ENCODE peak calls at places on chromosomes 5 and 9, in six cellular contexts. One of them, this sample, is unnamed.

GRCh38 chr5:125812631-125813030 is 610.6 kb upstream of the GRAMD2B start:
- DNase-seq in psoas muscle: no peak
- DNase-seq in brain microvascular endothelial cell: no peak
- DNase-seq in tibial nerve: no peak
- DNase-seq in Peyer's patch: no peak
- DNase-seq in ovary: no peak
- DNase-seq in this sample: no peak

GRCh38 chr5:107331312-107331711 is 339.4 kb downstream of the EFNA5 start:
- DNase-seq in tibial nerve: no peak
- DNase-seq in ovary: no peak
- DNase-seq in brain microvascular endothelial cell: no peak
- DNase-seq in psoas muscle: no peak
- DNase-seq in Peyer's patch: no peak
- DNase-seq in this sample: no peak

GRCh38 chr5:25955337-25955736 is 1083.0 kb downstream of the CDH9 start:
- DNase-seq in brain microvascular endothelial cell: no peak
- DNase-seq in psoas muscle: no peak
- DNase-seq in ovary: no peak
- DNase-seq in tibial nerve: no peak
- DNase-seq in Peyer's patch: no peak
- DNase-seq in this sample: no peak

GRCh38 chr5:112124788-112125187 is 294.3 kb downstream of the EPB41L4A start:
- DNase-seq in tibial nerve: no peak
- DNase-seq in brain microvascular endothelial cell: no peak
- DNase-seq in ovary: no peak
- DNase-seq in psoas muscle: no peak
- DNase-seq in Peyer's patch: no peak
- DNase-seq in this sample: no peak

GRCh38 chr5:66494437-66494836 is 101.8 kb upstream of the MAST4 start:
- DNase-seq in ovary: no peak
- DNase-seq in psoas muscle: no peak
- DNase-seq in Peyer's patch: no peak
- DNase-seq in tibial nerve: no peak
- DNase-seq in brain microvascular endothelial cell: no peak
- DNase-seq in this sample: no peak

GRCh38 chr5:177335701-177336065 is 15.8 kb downstream of the LMAN2 start:
- DNase-seq in tibial nerve: no peak
- DNase-seq in ovary: no peak
- DNase-seq in brain microvascular endothelial cell: no peak
- DNase-seq in Peyer's patch: peak; percentile 1
- DNase-seq in psoas muscle: no peak
- DNase-seq in this sample: no peak

GRCh38 chr5:149127394-149127955 is 13.8 kb upstream of the ABLIM3 start:
- DNase-seq in brain microvascular endothelial cell: no peak
- DNase-seq in psoas muscle: no peak
- DNase-seq in ovary: no peak
- DNase-seq in Peyer's patch: no peak
- DNase-seq in tibial nerve: no peak
- DNase-seq in this sample: no peak

GRCh38 chr5:170178814-170179213 is 54.0 kb upstream of the C5orf58 start:
- DNase-seq in Peyer's patch: no peak
- DNase-seq in tibial nerve: no peak
- DNase-seq in ovary: no peak
- DNase-seq in psoas muscle: no peak
- DNase-seq in brain microvascular endothelial cell: no peak
- DNase-seq in this sample: no peak

GRCh38 chr9:38026021-38026809 is 42.8 kb downstream of the SHB start:
- DNase-seq in ovary: peak; percentile 57
- DNase-seq in brain microvascular endothelial cell: peak; percentile 95
- DNase-seq in tibial nerve: no peak
- DNase-seq in Peyer's patch: no peak
- DNase-seq in psoas muscle: peak; percentile 58
- DNase-seq in this sample: peak; percentile 41

GRCh38 chr5:109852371-109853160 is 162.8 kb downstream of the MAN2A1 start:
- DNase-seq in ovary: no peak
- DNase-seq in Peyer's patch: no peak
- DNase-seq in psoas muscle: no peak
- DNase-seq in tibial nerve: no peak
- DNase-seq in brain microvascular endothelial cell: peak; percentile 32
- DNase-seq in this sample: no peak

GRCh38 chr9:133683494-133684460 is 47.6 kb downstream of the DBH start:
- DNase-seq in Peyer's patch: no peak
- DNase-seq in psoas muscle: peak; percentile 82
- DNase-seq in tibial nerve: no peak
- DNase-seq in ovary: no peak
- DNase-seq in brain microvascular endothelial cell: peak; percentile 40
- DNase-seq in this sample: no peak

GRCh38 chr5:32708949-32709348 is 2.2 kb upstream of the NPR3 start:
- DNase-seq in Peyer's patch: no peak
- DNase-seq in brain microvascular endothelial cell: no peak
- DNase-seq in ovary: no peak
- DNase-seq in tibial nerve: no peak
- DNase-seq in psoas muscle: no peak
- DNase-seq in this sample: no peak

GRCh38 chr5:4020386-4020785 is 424.8 kb downstream of the IRX1 start:
- DNase-seq in tibial nerve: no peak
- DNase-seq in ovary: no peak
- DNase-seq in Peyer's patch: no peak
- DNase-seq in brain microvascular endothelial cell: no peak
- DNase-seq in psoas muscle: no peak
- DNase-seq in this sample: no peak

GRCh38 chr5:91332267-91333044 is 50.7 kb downstream of the ARRDC3 start:
- DNase-seq in Peyer's patch: no peak
- DNase-seq in tibial nerve: no peak
- DNase-seq in psoas muscle: no peak
- DNase-seq in brain microvascular endothelial cell: peak; percentile 74
- DNase-seq in ovary: no peak
- DNase-seq in this sample: no peak

GRCh38 chr5:142316051-142316450 is 8.8 kb downstream of the SPRY4 start:
- DNase-seq in Peyer's patch: no peak
- DNase-seq in ovary: no peak
- DNase-seq in psoas muscle: no peak
- DNase-seq in brain microvascular endothelial cell: no peak
- DNase-seq in tibial nerve: no peak
- DNase-seq in this sample: no peak

GRCh38 chr5:173798127-173798810 is 89.9 kb upstream of the CPEB4 start:
- DNase-seq in psoas muscle: no peak
- DNase-seq in brain microvascular endothelial cell: no peak
- DNase-seq in ovary: no peak
- DNase-seq in tibial nerve: no peak
- DNase-seq in Peyer's patch: no peak
- DNase-seq in this sample: no peak

GRCh38 chr9:92720807-92721535 is 43.7 kb downstream of the BICD2 start:
- DNase-seq in Peyer's patch: no peak
- DNase-seq in brain microvascular endothelial cell: no peak
- DNase-seq in psoas muscle: no peak
- DNase-seq in tibial nerve: no peak
- DNase-seq in ovary: no peak
- DNase-seq in this sample: no peak

GRCh38 chr5:76790632-76791290 is 28.1 kb upstream of the F2RL1 start:
- DNase-seq in ovary: no peak
- DNase-seq in psoas muscle: no peak
- DNase-seq in brain microvascular endothelial cell: peak; percentile 100
- DNase-seq in Peyer's patch: no peak
- DNase-seq in tibial nerve: peak; percentile 39
- DNase-seq in this sample: no peak

GRCh38 chr5:86684222-86684621 is 66.5 kb downstream of the COX7C start:
- DNase-seq in brain microvascular endothelial cell: peak; percentile 35
- DNase-seq in tibial nerve: no peak
- DNase-seq in ovary: no peak
- DNase-seq in Peyer's patch: no peak
- DNase-seq in psoas muscle: no peak
- DNase-seq in this sample: no peak

GRCh38 chr5:157761690-157762611 is 18.4 kb downstream of the LSM11 start:
- DNase-seq in brain microvascular endothelial cell: peak; percentile 69
- DNase-seq in ovary: no peak
- DNase-seq in tibial nerve: no peak
- DNase-seq in Peyer's patch: no peak
- DNase-seq in psoas muscle: no peak
- DNase-seq in this sample: no peak

GRCh38 chr9:121651295-121652036 is at the start of gene DAB2IP:
- DNase-seq in Peyer's patch: peak; percentile 78
- DNase-seq in psoas muscle: peak; percentile 77
- DNase-seq in tibial nerve: no peak
- DNase-seq in brain microvascular endothelial cell: no peak
- DNase-seq in ovary: peak; percentile 77
- DNase-seq in this sample: no peak

GRCh38 chr5:6188976-6189375 is 189.4 kb downstream of the MED10 start:
- DNase-seq in Peyer's patch: no peak
- DNase-seq in brain microvascular endothelial cell: no peak
- DNase-seq in tibial nerve: no peak
- DNase-seq in psoas muscle: no peak
- DNase-seq in ovary: no peak
- DNase-seq in this sample: no peak

GRCh38 chr5:170249360-170249759 is 16.6 kb downstream of the C5orf58 start:
- DNase-seq in psoas muscle: no peak
- DNase-seq in ovary: no peak
- DNase-seq in Peyer's patch: no peak
- DNase-seq in tibial nerve: no peak
- DNase-seq in brain microvascular endothelial cell: no peak
- DNase-seq in this sample: no peak

GRCh38 chr9:76395381-76395780 is 1.2 kb upstream of the RFK start:
- DNase-seq in tibial nerve: no peak
- DNase-seq in Peyer's patch: peak; percentile 55
- DNase-seq in brain microvascular endothelial cell: no peak
- DNase-seq in psoas muscle: no peak
- DNase-seq in ovary: no peak
- DNase-seq in this sample: no peak

DNA sequence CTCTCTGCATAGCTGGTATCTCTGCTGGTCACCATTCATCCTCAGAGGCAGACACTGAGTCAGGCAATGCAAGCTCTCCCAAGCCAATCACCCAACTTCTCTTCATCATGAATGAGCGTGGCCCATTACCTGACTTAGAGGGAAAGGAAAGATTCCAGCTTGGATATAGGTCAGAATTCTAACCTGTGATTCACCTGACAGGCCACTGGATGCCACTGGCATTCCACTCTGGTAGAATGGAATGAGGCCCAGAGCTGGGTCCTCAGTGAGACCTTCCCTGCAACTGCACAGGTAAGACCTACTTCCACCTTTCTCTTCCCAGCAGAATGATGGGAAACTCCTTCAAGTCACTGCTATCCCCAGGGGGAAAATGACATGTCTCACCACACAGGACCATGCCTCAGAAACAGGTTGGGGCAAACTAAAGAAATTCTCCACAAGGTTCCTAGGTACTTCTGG is 62.1 kb downstream of the SUSD1 start:
- DNase-seq in brain microvascular endothelial cell: peak; percentile 64
- DNase-seq in tibial nerve: no peak
- DNase-seq in Peyer's patch: peak; percentile 53
- DNase-seq in ovary: no peak
- DNase-seq in psoas muscle: no peak
- DNase-seq in this sample: peak; percentile 29
- TF ChIP-seq CTCF in brain microvascular endothelial cell: peak; percentile 57
- TF ChIP-seq CTCF in tibial nerve: no peak
- TF ChIP-seq CTCF in Peyer's patch: no peak
- TF ChIP-seq CTCF in ovary: no peak
- TF ChIP-seq CTCF in psoas muscle: peak; percentile 6
- TF ChIP-seq CTCF in this sample: peak; percentile 6

DNA sequence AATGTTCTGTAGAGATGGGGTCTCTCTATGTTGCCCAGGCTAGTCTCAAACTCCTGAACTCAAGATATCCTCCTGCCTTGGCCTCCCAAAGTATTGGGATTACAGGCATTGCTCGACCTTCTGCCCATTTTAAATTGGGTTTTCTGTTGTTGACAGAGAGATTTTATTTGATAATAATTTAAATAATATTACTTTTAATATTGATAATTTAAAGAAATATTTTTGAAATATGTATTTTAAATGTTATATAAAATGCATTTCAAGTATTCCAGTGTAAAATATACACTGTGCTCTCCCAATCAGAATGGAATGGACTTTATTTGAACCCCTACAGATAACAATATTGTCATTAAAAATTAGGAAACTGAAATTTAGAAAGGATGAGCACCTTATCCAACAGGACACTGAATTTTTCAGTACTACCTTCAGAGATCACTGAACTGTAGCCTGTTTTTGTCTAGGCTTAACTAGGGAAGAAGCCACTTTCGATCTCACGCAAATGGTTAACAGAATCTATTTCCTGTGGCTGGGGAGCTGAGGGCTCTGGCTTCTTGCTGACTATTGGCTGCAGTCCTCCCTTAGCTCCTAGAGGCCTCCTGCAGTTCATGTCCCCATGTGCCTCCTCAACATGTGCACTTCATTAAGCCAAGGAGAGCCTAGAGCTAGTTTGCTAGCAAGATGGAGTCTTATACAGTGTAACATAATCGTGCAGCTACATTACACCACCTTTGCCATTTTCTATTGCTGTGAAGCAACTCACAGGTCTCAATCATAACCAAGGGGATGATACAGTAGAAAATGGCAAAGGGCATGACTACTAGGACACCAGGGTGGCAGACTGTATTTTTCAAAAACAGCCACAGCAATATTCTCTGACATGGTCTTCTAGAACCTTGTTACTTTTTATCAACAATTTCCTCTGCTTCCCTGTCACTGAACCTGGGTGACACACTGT is 150.0 kb downstream of the CDC42SE2 start:
- DNase-seq in psoas muscle: no peak
- DNase-seq in tibial nerve: no peak
- DNase-seq in ovary: no peak
- DNase-seq in Peyer's patch: no peak
- DNase-seq in brain microvascular endothelial cell: no peak
- DNase-seq in this sample: no peak
- H3K27ac ChIP-seq in psoas muscle: no peak overlapping the region
- H3K27ac ChIP-seq in tibial nerve: no peak overlapping the region
- H3K27ac ChIP-seq in ovary: no peak overlapping the region
- H3K27ac ChIP-seq in Peyer's patch: no peak overlapping the region
- H3K27ac ChIP-seq in brain microvascular endothelial cell: no peak overlapping the region
- H3K27ac ChIP-seq in this sample: no peak overlapping the region

GRCh38 chr5:130402906-130403305 is 498.6 kb downstream of the CHSY3 start:
- DNase-seq in brain microvascular endothelial cell: no peak
- DNase-seq in psoas muscle: no peak
- DNase-seq in Peyer's patch: no peak
- DNase-seq in tibial nerve: no peak
- DNase-seq in ovary: no peak
- DNase-seq in this sample: no peak

GRCh38 chr5:130398825-130399224 is 494.6 kb downstream of the CHSY3 start:
- DNase-seq in brain microvascular endothelial cell: no peak
- DNase-seq in Peyer's patch: no peak
- DNase-seq in ovary: no peak
- DNase-seq in psoas muscle: no peak
- DNase-seq in tibial nerve: no peak
- DNase-seq in this sample: no peak

GRCh38 chr5:130400091-130400490 is 495.8 kb downstream of the CHSY3 start:
- DNase-seq in Peyer's patch: no peak
- DNase-seq in ovary: no peak
- DNase-seq in tibial nerve: no peak
- DNase-seq in brain microvascular endothelial cell: peak; percentile 74
- DNase-seq in psoas muscle: no peak
- DNase-seq in this sample: no peak
- H3K4me3 ChIP-seq in Peyer's patch: no peak overlapping the region
- H3K4me3 ChIP-seq in ovary: no peak overlapping the region
- H3K4me3 ChIP-seq in tibial nerve: no peak overlapping the region
- H3K4me3 ChIP-seq in brain microvascular endothelial cell: no peak overlapping the region
- H3K4me3 ChIP-seq in psoas muscle: no peak overlapping the region
- H3K4me3 ChIP-seq in this sample: no peak overlapping the region

DNA sequence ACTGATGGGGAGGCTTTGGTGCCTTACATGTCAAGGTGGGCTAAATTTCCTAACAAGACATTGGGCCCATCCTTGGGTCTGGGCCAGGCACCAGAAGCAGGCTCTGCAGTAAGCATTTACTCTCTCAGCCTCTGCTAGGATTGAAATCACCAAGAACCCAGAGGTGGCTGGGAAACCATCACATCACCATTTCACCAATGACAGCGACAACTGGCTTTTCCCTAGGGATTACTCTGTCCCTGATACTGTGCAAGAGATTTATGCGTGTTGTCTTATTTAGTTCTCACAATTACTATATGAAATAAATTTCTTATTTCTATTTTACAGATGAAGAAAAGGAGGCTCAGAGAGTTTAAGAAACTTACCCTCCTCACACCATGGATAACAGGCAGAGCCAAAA is 342.2 kb downstream of the ARHGEF28 start:
- DNase-seq in psoas muscle: no peak
- DNase-seq in Peyer's patch: no peak
- DNase-seq in ovary: no peak
- DNase-seq in tibial nerve: no peak
- DNase-seq in brain microvascular endothelial cell: no peak
- DNase-seq in this sample: no peak
- TF ChIP-seq CTCF in psoas muscle: no peak
- TF ChIP-seq CTCF in Peyer's patch: no peak
- TF ChIP-seq CTCF in ovary: no peak
- TF ChIP-seq CTCF in tibial nerve: no peak
- TF ChIP-seq CTCF in brain microvascular endothelial cell: no peak
- TF ChIP-seq CTCF in this sample: no peak